ENCODE peak calls at places on chromosomes 11 and 22, in ten cellular contexts. O, M, G, F, I, Y, Z, X, E and T are unnamed samples.

GRCh38 chr11:125371451-125371935 is 124.6 kb downstream of the FEZ1 start:
- DNase-seq in O (no peak), M (no peak), G (no peak), F (no peak), I (no peak), Y (no peak), Z (no peak), X (no peak), E (no peak), T (no peak)

GRCh38 chr22:23128269-23129108 is 13.3 kb downstream of the RSPH14 start:
- DNase-seq in O (peak; percentile 86), M (peak; percentile 73), G (peak; percentile 82), F (peak; percentile 66), I (peak; percentile 42), Y (no peak), Z (peak; percentile 21), X (peak; percentile 57), E (peak; percentile 78), T (peak; percentile 79)

GRCh38 chr11:4982678-4983077 is 12.0 kb upstream of the OR51L1 start:
- DNase-seq in O (no peak), M (no peak), G (no peak), F (no peak), I (no peak), Y (no peak), Z (no peak), X (no peak), E (no peak), T (no peak)

GRCh38 chr22:50447576-50448551 is 27.0 kb downstream of the SBF1 start:
- DNase-seq in O (no peak), M (no peak), G (no peak), F (no peak), I (no peak), Y (no peak), Z (no peak), X (no peak), E (no peak), T (no peak)

GRCh38 chr11:36510567-36511020 is 522 bp upstream of the TRAF6 start:
- DNase-seq in O (no peak), M (no peak), G (no peak), F (peak; percentile 28), I (no peak), Y (no peak), Z (no peak), X (no peak), E (peak; percentile 10), T (peak; percentile 55)

GRCh38 chr11:96388891-96389603 is 665 bp downstream of the CCDC82 start:
- DNase-seq in O (no peak), M (peak; percentile 53), G (no peak), F (peak; percentile 10), I (no peak), Y (no peak), Z (no peak), X (no peak), E (no peak), T (peak; percentile 75)

GRCh38 chr22:21443735-21444421 is 23.3 kb upstream of the TMEM191C start:
- DNase-seq in O (no peak), M (no peak), G (no peak), F (no peak), I (no peak), Y (no peak), Z (no peak), X (no peak), E (peak; percentile 89), T (no peak)

GRCh38 chr11:8292351-8292750 is 28.7 kb upstream of the LMO1 start:
- DNase-seq in O (peak; percentile 34), M (no peak), G (no peak), F (no peak), I (no peak), Y (no peak), Z (no peak), X (no peak), E (no peak), T (no peak)

GRCh38 chr22:45997077-45997774 is 20.3 kb upstream of the WNT7B start:
- DNase-seq in O (no peak), M (peak; percentile 84), G (no peak), F (no peak), I (no peak), Y (no peak), Z (no peak), X (no peak), E (peak; percentile 80), T (peak; percentile 94)

GRCh38 chr11:12272821-12273617 is 104.4 kb upstream of the PARVA start:
- DNase-seq in O (no peak), M (no peak), G (no peak), F (no peak), I (no peak), Y (no peak), Z (no peak), X (no peak), E (no peak), T (peak; percentile 80)

GRCh38 chr22:19750666-19751490 is 9.7 kb upstream of the TBX1 start:
- DNase-seq in O (no peak), M (no peak), G (no peak), F (peak; percentile 86), I (no peak), Y (no peak), Z (no peak), X (no peak), E (no peak), T (peak; percentile 70)

GRCh38 chr11:123063396-123064267 is 1.7 kb upstream of the HSPA8 start:
- DNase-seq in O (no peak), M (peak; percentile 10), G (peak; percentile 59), F (peak; percentile 83), I (no peak), Y (peak; percentile 87), Z (no peak), X (no peak), E (peak; percentile 60), T (peak; percentile 77)

GRCh38 chr11:129445226-129445625 is 69.6 kb downstream of the BARX2 start:
- DNase-seq in O (no peak), M (no peak), G (no peak), F (no peak), I (no peak), Y (no peak), Z (no peak), X (no peak), E (no peak), T (no peak)

GRCh38 chr11:77322506-77322905 is 21.0 kb upstream of the GDPD4 start:
- DNase-seq in O (no peak), M (no peak), G (no peak), F (no peak), I (no peak), Y (no peak), Z (no peak), X (no peak), E (peak; percentile 62), T (peak; percentile 56)

GRCh38 chr11:118657709-118658108 is 21.7 kb downstream of the TREH start:
- DNase-seq in O (no peak), M (no peak), G (no peak), F (no peak), I (no peak), Y (no peak), Z (no peak), X (no peak), E (no peak), T (no peak)

GRCh38 chr11:117290809-117291396 is at the start of gene BACE1-AS:
- DNase-seq in O (no peak), M (no peak), G (no peak), F (no peak), I (no peak), Y (no peak), Z (no peak), X (no peak), E (peak; percentile 75), T (no peak)

GRCh38 chr22:32333141-32333768 is 24.4 kb upstream of the RFPL3 start:
- DNase-seq in O (no peak), M (no peak), G (no peak), F (no peak), I (no peak), Y (no peak), Z (no peak), X (no peak), E (no peak), T (no peak)

GRCh38 chr22:47168441-47168840 is 406.0 kb downstream of the TBC1D22A start:
- DNase-seq in O (peak; percentile 5), M (no peak), G (no peak), F (no peak), I (no peak), Y (no peak), Z (no peak), X (no peak), E (no peak), T (no peak)

GRCh38 chr22:24066872-24067271 is 55.8 kb downstream of the CABIN1 start:
- DNase-seq in O (peak; percentile 46), M (no peak), G (no peak), F (no peak), I (no peak), Y (no peak), Z (no peak), X (no peak), E (peak; percentile 62), T (no peak)

GRCh38 chr22:37726240-37726887 is 29.5 kb downstream of the TRIOBP start:
- DNase-seq in O (no peak), M (no peak), G (no peak), F (peak; percentile 20), I (no peak), Y (no peak), Z (no peak), X (no peak), E (no peak), T (peak; percentile 53)

GRCh38 chr22:27651486-27651885 is 150.1 kb downstream of the MN1 start:
- DNase-seq in O (no peak), M (no peak), G (no peak), F (no peak), I (no peak), Y (no peak), Z (no peak), X (no peak), E (no peak), T (no peak)

GRCh38 chr11:11780843-11781242 is 60.9 kb upstream of the USP47 start:
- DNase-seq in O (no peak), M (no peak), G (no peak), F (peak; percentile 11), I (no peak), Y (no peak), Z (no peak), X (no peak), E (no peak), T (no peak)

GRCh38 chr11:129743029-129743846 is 72.4 kb upstream of the TMEM45B start:
- DNase-seq in O (no peak), M (no peak), G (no peak), F (peak; percentile 51), I (no peak), Y (no peak), Z (no peak), X (no peak), E (no peak), T (no peak)

GRCh38 chr11:65615950-65616574 is 486 bp downstream of the PCNX3 start:
- DNase-seq in O (no peak), M (no peak), G (peak; percentile 63), F (peak; percentile 70), I (no peak), Y (no peak), Z (no peak), X (peak; percentile 63), E (peak; percentile 34), T (peak; percentile 65)

GRCh38 chr11:32006799-32007388 is 84.0 kb upstream of the RCN1 start:
- DNase-seq in O (no peak), M (no peak), G (peak; percentile 17), F (peak; percentile 69), I (no peak), Y (peak; percentile 6), Z (no peak), X (no peak), E (peak; percentile 19), T (peak; percentile 72)

GRCh38 chr11:122491486-122491885 is 164.0 kb upstream of the UBASH3B start:
- DNase-seq in O (no peak), M (no peak), G (no peak), F (no peak), I (no peak), Y (peak; percentile 25), Z (no peak), X (no peak), E (no peak), T (peak; percentile 1)

GRCh38 chr11:88359529-88359928 is 22.0 kb upstream of the CTSC start:
- DNase-seq in O (no peak), M (no peak), G (peak; percentile 9), F (no peak), I (no peak), Y (peak; percentile 38), Z (no peak), X (no peak), E (no peak), T (no peak)